ENCODE peak calls at places on chromosomes 11 and 22, in four cellular contexts. L, D, K and J are unnamed samples. For H3K9me3, the result is how much of the 10 kb centered on the place peaks cover.

GRCh38 chr22:30606455-30607299 is at the start of gene TCN2:
- DNase-seq in L (peak), D (peak), K (no peak), J (peak)

GRCh38 chr11:69140635-69141034 is 15.1 kb upstream of the SMIM38 start:
- DNase-seq in L (no peak), D (no peak), K (no peak), J (no peak)

GRCh38 chr11:45048870-45049825 is 97.3 kb upstream of the PRDM11 start:
- DNase-seq in L (no peak), D (no peak), K (no peak), J (peak)

GRCh38 chr11:77086521-77087472 is 15.8 kb upstream of the OMP start:
- DNase-seq in L (no peak), D (no peak), K (no peak), J (no peak)

GRCh38 chr22:37258005-37258790 is 14.1 kb upstream of the RAC2 start:
- DNase-seq in L (no peak), D (no peak), K (no peak), J (no peak)

GRCh38 chr11:46382644-46383403 is 1.4 kb downstream of the MDK start:
- DNase-seq in L (peak), D (no peak), K (no peak), J (no peak)

GRCh38 chr22:29470159-29470855 is 9.7 kb upstream of the NEFH start:
- DNase-seq in L (peak), D (peak), K (peak), J (peak)

GRCh38 chr11:130371004-130371590 is 56.4 kb upstream of the ZBTB44 start:
- DNase-seq in L (no peak), D (no peak), K (peak), J (no peak)

GRCh38 chr11:117511483-117511934 is 183.9 kb downstream of the CEP164 start:
- DNase-seq in L (no peak), D (no peak), K (no peak), J (no peak)

GRCh38 chr11:124592627-124593026 is 18.6 kb upstream of the PANX3 start:
- DNase-seq in L (no peak), D (no peak), K (no peak), J (no peak)

GRCh38 chr11:2701230-2701629 is 1.4 kb upstream of the KCNQ1OT1 start:
- DNase-seq in L (no peak), D (no peak), K (no peak), J (no peak)

GRCh38 chr11:25941353-25941752 is 390.6 kb upstream of the ANO3 start:
- DNase-seq in L (no peak), D (no peak), K (no peak), J (no peak)

GRCh38 chr22:26842103-26842502 is 184.7 kb downstream of the MIAT start:
- DNase-seq in L (no peak), D (no peak), K (no peak), J (no peak)

GRCh38 chr22:19773470-19774040 is 13.0 kb downstream of the TBX1 start:
- DNase-seq in L (no peak), D (no peak), K (no peak), J (no peak)

GRCh38 chr22:26642465-26643367 is 14.7 kb upstream of the MIAT start:
- DNase-seq in L (no peak), D (no peak), K (peak), J (no peak)

GRCh38 chr11:68436985-68437926 is 23.3 kb upstream of the PPP6R3 start:
- DNase-seq in L (peak), D (no peak), K (no peak), J (peak)

GRCh38 chr11:74373382-74373781 is 24.9 kb downstream of the PGM2L1 start:
- DNase-seq in L (no peak), D (no peak), K (no peak), J (no peak)

GRCh38 chr22:37254206-37254866 is 10.3 kb upstream of the RAC2 start:
- DNase-seq in L (no peak), D (peak), K (no peak), J (no peak)

GRCh38 chr11:77287615-77288273 is 13.7 kb downstream of the GDPD4 start:
- DNase-seq in L (no peak), D (peak), K (no peak), J (no peak)

DNA sequence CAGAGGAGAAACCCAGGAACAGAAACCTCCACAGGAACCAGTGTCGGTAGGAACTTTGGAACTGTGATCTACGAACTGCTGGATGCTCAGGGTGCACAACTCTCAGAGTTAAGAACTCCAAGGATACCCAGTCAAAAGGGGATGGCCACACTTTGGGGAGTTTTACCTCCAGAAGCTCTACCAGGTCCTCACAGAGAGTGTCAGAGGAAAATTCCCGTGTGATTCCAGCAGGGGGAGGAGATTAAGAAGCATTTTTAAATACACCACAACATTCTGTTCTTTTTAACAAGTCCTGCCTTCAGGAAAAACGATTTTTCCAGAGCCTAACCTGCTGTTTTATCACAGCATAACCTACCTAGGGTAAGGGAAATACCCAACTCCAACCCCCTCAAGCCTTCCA is 104.0 kb downstream of the SOX6 start:
- DNase-seq in L (peak), D (no peak), K (no peak), J (no peak)
- H3K4me3 ChIP-seq in L (no peak), D (no peak), K (no peak), J (no peak)

GRCh38 chr11:10709299-10710086 is 15.9 kb upstream of the IRAG1 start:
- DNase-seq in L (no peak), D (no peak), K (no peak), J (no peak)

GRCh38 chr11:10703544-10703943 is 10.0 kb upstream of the IRAG1 start:
- DNase-seq in L (no peak), D (no peak), K (no peak), J (no peak)

DNA sequence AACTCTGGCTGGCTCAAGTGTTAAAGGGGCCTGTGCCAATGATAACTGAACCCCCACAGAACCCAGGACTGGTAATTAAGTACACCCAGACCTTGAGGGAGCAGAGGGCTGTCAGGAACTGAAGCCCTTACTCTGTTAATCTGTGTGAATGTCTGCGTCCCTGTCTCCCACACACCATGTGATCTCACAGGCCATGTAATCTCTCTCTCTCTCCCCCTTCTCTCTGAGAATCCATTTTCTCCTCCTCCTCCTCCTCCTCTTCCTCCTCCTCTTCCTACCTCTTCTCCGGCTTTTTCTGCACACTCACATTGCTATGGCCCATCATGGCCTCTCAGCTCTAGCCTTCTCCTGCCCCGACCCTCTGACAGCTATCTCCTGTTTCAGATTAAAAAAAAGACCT is 14.6 kb upstream of the IRAG1 start:
- DNase-seq in L (no peak), D (no peak), K (no peak), J (no peak)
- H3K9me3 ChIP-seq in L (under half), D (under half), K (under half), J (under half)

DNA sequence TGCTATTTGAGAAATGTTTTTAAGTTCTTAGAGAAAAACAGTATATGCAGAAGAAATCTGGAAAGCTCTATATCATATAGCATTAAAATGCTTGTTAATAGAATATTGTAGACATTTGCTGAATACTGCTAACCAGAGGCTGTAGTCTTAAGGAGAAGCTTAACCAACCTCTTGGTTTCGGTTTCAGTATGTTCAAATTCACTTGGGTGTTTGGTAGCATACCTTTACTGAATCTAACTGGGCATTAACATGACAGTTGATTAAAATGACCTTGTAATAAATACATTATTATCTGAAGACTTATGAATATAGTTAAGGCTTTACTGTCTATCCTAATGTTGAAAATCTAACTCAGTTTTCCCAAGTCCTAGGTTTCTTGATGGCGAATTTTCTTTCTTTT is 5.4 kb downstream of the PCF11 start:
- DNase-seq in L (no peak), D (no peak), K (peak), J (no peak)
- H3K4me3 ChIP-seq in L (no peak), D (no peak), K (peak), J (no peak)

GRCh38 chr22:44616461-44616860 is 85.5 kb upstream of the PRR5 start:
- DNase-seq in L (no peak), D (no peak), K (no peak), J (no peak)

GRCh38 chr22:44613196-44613595 is 88.8 kb upstream of the PRR5 start:
- DNase-seq in L (no peak), D (no peak), K (no peak), J (no peak)

GRCh38 chr22:44615602-44616180 is 86.3 kb upstream of the PRR5 start:
- DNase-seq in L (no peak), D (no peak), K (no peak), J (no peak)

GRCh38 chr22:44616882-44617655 is 84.9 kb upstream of the PRR5 start:
- DNase-seq in L (no peak), D (no peak), K (no peak), J (no peak)

GRCh38 chr22:44615146-44615545 is 86.9 kb upstream of the PRR5 start:
- DNase-seq in L (no peak), D (no peak), K (no peak), J (no peak)
- H3K9me3 ChIP-seq in L (under half), D (under half), K (under half), J (under half)

GRCh38 chr11:128499613-128500213 is 87.6 kb downstream of the ETS1 start:
- DNase-seq in L (no peak), D (no peak), K (no peak), J (no peak)
- H3K4me3 ChIP-seq in L (no peak), D (no peak), K (no peak), J (no peak)

GRCh38 chr11:70891844-70892380 is 360.5 kb downstream of the SHANK2 start:
- DNase-seq in L (no peak), D (no peak), K (no peak), J (no peak)
- H3K9me3 ChIP-seq in L (under half), D (under half), K (under half), J (under half)

GRCh38 chr11:65419460-65419772 is 3.2 kb upstream of the NEAT1 start:
- DNase-seq in L (no peak), D (no peak), K (no peak), J (no peak)
- H3K4me3 ChIP-seq in L (peak), D (peak), K (peak), J (peak)

DNA sequence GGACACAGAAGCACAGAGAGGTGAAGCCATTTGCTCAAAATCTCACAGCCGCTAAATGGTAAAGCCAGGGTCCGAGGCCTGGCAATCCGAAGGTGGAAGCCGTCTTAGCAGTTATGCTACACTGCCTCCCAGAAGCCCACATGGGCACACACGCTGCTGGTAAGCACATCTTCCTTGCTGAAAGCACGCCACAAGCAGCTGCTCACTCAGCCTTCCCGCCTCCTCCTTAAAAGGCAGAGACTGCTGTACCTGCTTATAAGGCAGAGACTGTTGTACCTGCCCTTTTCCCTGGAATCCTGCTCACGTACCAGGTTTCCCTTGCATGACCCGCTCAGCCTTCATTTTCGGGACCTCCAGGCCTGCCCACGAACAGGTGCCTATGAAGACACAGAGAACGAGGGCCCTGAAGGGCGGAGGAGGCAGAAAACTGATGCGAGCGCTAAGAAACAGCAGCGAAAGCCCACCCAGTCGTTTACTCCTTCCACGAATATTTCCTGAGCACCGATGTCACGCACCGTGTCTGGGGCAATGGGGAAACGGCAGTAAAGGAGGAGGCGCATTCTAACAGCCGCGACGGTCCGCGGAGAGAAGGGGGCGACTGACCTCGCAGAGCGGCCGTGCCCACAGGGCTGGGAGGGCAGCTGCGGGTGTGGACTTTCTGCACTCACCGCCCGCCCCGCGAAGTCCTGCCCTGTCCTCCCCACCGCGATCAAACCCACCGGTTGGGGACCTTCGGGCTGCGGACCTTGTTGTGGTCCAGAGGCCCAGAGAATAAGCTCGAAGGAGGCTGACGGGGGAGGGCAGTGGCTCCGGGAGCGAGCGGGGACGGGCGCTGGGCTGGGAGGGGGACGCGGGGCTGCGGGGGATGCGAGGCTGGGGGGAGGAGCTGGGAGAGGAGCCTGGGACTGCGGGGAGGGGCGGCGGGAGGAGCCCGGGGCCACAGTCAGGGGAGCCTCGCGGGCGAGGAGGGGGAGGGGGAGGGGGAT is 12.9 kb downstream of the SPATA19 start:
- DNase-seq in L (no peak), D (no peak), K (no peak), J (no peak)
- H3K9me3 ChIP-seq in L (under half), D (under half), K (under half), J (under half)

DNA sequence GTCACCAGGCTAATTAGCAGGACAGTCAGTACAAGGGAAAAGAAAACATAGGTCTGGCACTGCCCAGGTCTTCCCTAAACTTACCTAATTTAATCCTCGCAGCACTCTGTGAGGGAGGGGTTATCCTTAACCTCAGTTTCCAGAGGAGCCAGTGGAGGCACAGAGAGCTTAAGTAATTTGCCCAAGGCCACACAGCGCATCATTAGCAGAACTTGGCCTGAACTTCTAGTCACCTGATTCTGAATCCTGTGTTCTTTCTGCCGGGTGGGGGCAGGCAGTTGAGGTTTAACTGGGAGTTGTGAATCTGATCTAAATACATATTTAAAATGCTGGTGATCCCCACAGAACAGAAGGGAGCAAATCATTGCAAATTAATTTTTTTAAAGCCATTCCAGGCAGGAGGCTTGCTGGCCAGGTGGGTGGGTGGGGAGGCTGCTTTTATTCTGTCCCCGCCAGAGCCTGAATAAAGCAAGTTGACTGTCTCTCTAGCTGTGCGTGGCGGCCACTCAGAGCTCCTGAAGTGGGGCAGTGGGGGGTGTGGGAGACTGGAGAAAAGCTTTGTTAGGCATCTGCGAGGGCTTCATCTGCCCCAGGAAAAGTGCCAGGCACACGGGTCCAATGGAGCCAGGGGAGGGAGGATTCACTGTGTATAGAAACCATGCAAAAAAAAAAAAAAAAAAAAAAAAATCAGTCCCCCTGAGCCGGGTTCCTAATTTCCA is 66.1 kb downstream of the NFAM1 start:
- DNase-seq in L (no peak), D (no peak), K (no peak), J (no peak)
- H3K4me3 ChIP-seq in L (no peak), D (no peak), K (no peak), J (no peak)